ENCODE peak calls at places on chromosomes 6 and 20, in eight cellular contexts. One of them, this sample, is unnamed.

GRCh38 chr6:163589401-163589800 is 174.9 kb downstream of the QKI start:
- DNase-seq in NAMALWA: no peak
- DNase-seq in effector CD8-positive, alpha-beta T cell: no peak
- DNase-seq in mammary epithelial cell: no peak
- DNase-seq in lower leg skin: no peak
- DNase-seq in neuronal stem cell: no peak
- DNase-seq in GM19239: no peak
- DNase-seq in stimulated activated CD4-positive, alpha-beta T cell treated with anti-CD3 and anti-CD28 coated beads, Interleukin-4, amount 100 ng/mL, for 1 hour: no peak
- DNase-seq in this sample: no peak

GRCh38 chr6:48429021-48429420 is 318.0 kb upstream of the PTCHD4 start:
- DNase-seq in NAMALWA: no peak
- DNase-seq in effector CD8-positive, alpha-beta T cell: no peak
- DNase-seq in mammary epithelial cell: peak
- DNase-seq in lower leg skin: no peak
- DNase-seq in neuronal stem cell: no peak
- DNase-seq in GM19239: no peak
- DNase-seq in stimulated activated CD4-positive, alpha-beta T cell treated with anti-CD3 and anti-CD28 coated beads, Interleukin-4, amount 100 ng/mL, for 1 hour: no peak
- DNase-seq in this sample: no peak

GRCh38 chr6:141809901-141810300 is 322.8 kb upstream of the GJE1 start:
- DNase-seq in NAMALWA: no peak
- DNase-seq in effector CD8-positive, alpha-beta T cell: no peak
- DNase-seq in mammary epithelial cell: no peak
- DNase-seq in lower leg skin: no peak
- DNase-seq in neuronal stem cell: no peak
- DNase-seq in GM19239: no peak
- DNase-seq in stimulated activated CD4-positive, alpha-beta T cell treated with anti-CD3 and anti-CD28 coated beads, Interleukin-4, amount 100 ng/mL, for 1 hour: no peak
- DNase-seq in this sample: no peak

GRCh38 chr6:80197474-80197873 is 91.0 kb downstream of the BCKDHB start:
- DNase-seq in NAMALWA: no peak
- DNase-seq in effector CD8-positive, alpha-beta T cell: no peak
- DNase-seq in mammary epithelial cell: peak
- DNase-seq in lower leg skin: no peak
- DNase-seq in neuronal stem cell: no peak
- DNase-seq in GM19239: no peak
- DNase-seq in stimulated activated CD4-positive, alpha-beta T cell treated with anti-CD3 and anti-CD28 coated beads, Interleukin-4, amount 100 ng/mL, for 1 hour: no peak
- DNase-seq in this sample: no peak

GRCh38 chr6:3510617-3511016 is 53.8 kb upstream of the SLC22A23 start:
- DNase-seq in NAMALWA: no peak
- DNase-seq in effector CD8-positive, alpha-beta T cell: no peak
- DNase-seq in mammary epithelial cell: no peak
- DNase-seq in lower leg skin: no peak
- DNase-seq in neuronal stem cell: no peak
- DNase-seq in GM19239: no peak
- DNase-seq in stimulated activated CD4-positive, alpha-beta T cell treated with anti-CD3 and anti-CD28 coated beads, Interleukin-4, amount 100 ng/mL, for 1 hour: no peak
- DNase-seq in this sample: no peak

GRCh38 chr6:44624226-44624625 is 236.7 kb downstream of the CDC5L start:
- DNase-seq in NAMALWA: no peak
- DNase-seq in effector CD8-positive, alpha-beta T cell: no peak
- DNase-seq in mammary epithelial cell: no peak
- DNase-seq in lower leg skin: no peak
- DNase-seq in neuronal stem cell: no peak
- DNase-seq in GM19239: no peak
- DNase-seq in stimulated activated CD4-positive, alpha-beta T cell treated with anti-CD3 and anti-CD28 coated beads, Interleukin-4, amount 100 ng/mL, for 1 hour: no peak
- DNase-seq in this sample: no peak

GRCh38 chr6:33757113-33757512 is 10.4 kb upstream of the IP6K3 start:
- DNase-seq in NAMALWA: no peak
- DNase-seq in effector CD8-positive, alpha-beta T cell: no peak
- DNase-seq in mammary epithelial cell: no peak
- DNase-seq in lower leg skin: no peak
- DNase-seq in neuronal stem cell: no peak
- DNase-seq in GM19239: no peak
- DNase-seq in stimulated activated CD4-positive, alpha-beta T cell treated with anti-CD3 and anti-CD28 coated beads, Interleukin-4, amount 100 ng/mL, for 1 hour: no peak
- DNase-seq in this sample: no peak

GRCh38 chr6:152529364-152529763 is 107.8 kb downstream of the SYNE1 start:
- DNase-seq in NAMALWA: no peak
- DNase-seq in effector CD8-positive, alpha-beta T cell: no peak
- DNase-seq in mammary epithelial cell: no peak
- DNase-seq in lower leg skin: no peak
- DNase-seq in neuronal stem cell: no peak
- DNase-seq in GM19239: no peak
- DNase-seq in stimulated activated CD4-positive, alpha-beta T cell treated with anti-CD3 and anti-CD28 coated beads, Interleukin-4, amount 100 ng/mL, for 1 hour: no peak
- DNase-seq in this sample: no peak

GRCh38 chr6:52664991-52665686 is 5.8 kb upstream of the TMEM14A start:
- DNase-seq in NAMALWA: no peak
- DNase-seq in effector CD8-positive, alpha-beta T cell: no peak
- DNase-seq in mammary epithelial cell: no peak
- DNase-seq in lower leg skin: no peak
- DNase-seq in neuronal stem cell: no peak
- DNase-seq in GM19239: no peak
- DNase-seq in stimulated activated CD4-positive, alpha-beta T cell treated with anti-CD3 and anti-CD28 coated beads, Interleukin-4, amount 100 ng/mL, for 1 hour: no peak
- DNase-seq in this sample: no peak

GRCh38 chr20:35307666-35308653 is 15.7 kb upstream of the FAM83C start:
- DNase-seq in NAMALWA: no peak
- DNase-seq in effector CD8-positive, alpha-beta T cell: no peak
- DNase-seq in mammary epithelial cell: peak
- DNase-seq in lower leg skin: peak
- DNase-seq in neuronal stem cell: no peak
- DNase-seq in GM19239: no peak
- DNase-seq in stimulated activated CD4-positive, alpha-beta T cell treated with anti-CD3 and anti-CD28 coated beads, Interleukin-4, amount 100 ng/mL, for 1 hour: no peak
- DNase-seq in this sample: no peak

GRCh38 chr20:14441201-14441600 is 103.8 kb upstream of the FLRT3 start:
- DNase-seq in NAMALWA: no peak
- DNase-seq in effector CD8-positive, alpha-beta T cell: no peak
- DNase-seq in mammary epithelial cell: peak
- DNase-seq in lower leg skin: no peak
- DNase-seq in neuronal stem cell: no peak
- DNase-seq in GM19239: no peak
- DNase-seq in stimulated activated CD4-positive, alpha-beta T cell treated with anti-CD3 and anti-CD28 coated beads, Interleukin-4, amount 100 ng/mL, for 1 hour: no peak
- DNase-seq in this sample: no peak

GRCh38 chr6:14316911-14317535 is 199.5 kb downstream of the CD83 start:
- DNase-seq in NAMALWA: no peak
- DNase-seq in effector CD8-positive, alpha-beta T cell: no peak
- DNase-seq in mammary epithelial cell: no peak
- DNase-seq in lower leg skin: no peak
- DNase-seq in neuronal stem cell: no peak
- DNase-seq in GM19239: no peak
- DNase-seq in stimulated activated CD4-positive, alpha-beta T cell treated with anti-CD3 and anti-CD28 coated beads, Interleukin-4, amount 100 ng/mL, for 1 hour: no peak
- DNase-seq in this sample: peak

GRCh38 chr6:146029573-146030184 is 817 bp downstream of the GRM1 start:
- DNase-seq in NAMALWA: no peak
- DNase-seq in effector CD8-positive, alpha-beta T cell: no peak
- DNase-seq in mammary epithelial cell: no peak
- DNase-seq in lower leg skin: no peak
- DNase-seq in neuronal stem cell: no peak
- DNase-seq in GM19239: no peak
- DNase-seq in stimulated activated CD4-positive, alpha-beta T cell treated with anti-CD3 and anti-CD28 coated beads, Interleukin-4, amount 100 ng/mL, for 1 hour: no peak
- DNase-seq in this sample: no peak